ENCODE peak calls at places on chromosomes 3 and 15, in seven cellular contexts. Z is RWPE1, V is left lung, P is B cell, G is astrocyte, S is astrocyte of the cerebellum, A is OCI-LY7. U is an unnamed sample.

GRCh38 chr15:67685008-67685599 is 140.2 kb upstream of the SKOR1 start:
- DNase-seq in Z (no peak), V (no peak), P (no peak), G (peak; percentile 31), S (peak; percentile 29), A (peak; percentile 68), U (no peak)

GRCh38 chr3:190301591-190301990 is 20.7 kb downstream of the CLDN1 start:
- DNase-seq in Z (no peak), V (no peak), P (no peak), G (no peak), S (no peak), A (no peak), U (no peak)

GRCh38 chr15:73399163-73399562 is 30.4 kb upstream of the HCN4 start:
- DNase-seq in Z (no peak), V (no peak), P (no peak), G (no peak), S (no peak), A (no peak), U (no peak)

GRCh38 chr3:17433866-17434265 is 308.6 kb downstream of the TBC1D5 start:
- DNase-seq in Z (no peak), V (peak; percentile 20), P (no peak), G (no peak), S (no peak), A (no peak), U (no peak)

GRCh38 chr3:70550723-70551319 is 238.4 kb upstream of the MDFIC2 start:
- DNase-seq in Z (no peak), V (peak; percentile 78), P (peak; percentile 64), G (peak; percentile 18), S (peak; percentile 6), A (peak; percentile 57), U (peak; percentile 47)

GRCh38 chr15:64521726-64522164 is 61.4 kb downstream of the ZNF609 start:
- DNase-seq in Z (peak; percentile 65), V (no peak), P (no peak), G (peak; percentile 55), S (no peak), A (no peak), U (no peak)

GRCh38 chr3:120162400-120162799 is 68.2 kb upstream of the GSK3B start:
- DNase-seq in Z (no peak), V (no peak), P (no peak), G (no peak), S (no peak), A (no peak), U (no peak)

GRCh38 chr15:61857169-61857829 is 202.9 kb downstream of the VPS13C start:
- DNase-seq in Z (no peak), V (no peak), P (no peak), G (no peak), S (no peak), A (peak; percentile 29), U (no peak)

GRCh38 chr15:28880680-28881079 is 5.1 kb upstream of the APBA2 start:
- DNase-seq in Z (no peak), V (no peak), P (no peak), G (no peak), S (no peak), A (no peak), U (no peak)

GRCh38 chr3:126683506-126683905 is 20.5 kb upstream of the CHCHD6 start:
- DNase-seq in Z (no peak), V (no peak), P (no peak), G (no peak), S (no peak), A (no peak), U (no peak)

GRCh38 chr15:46413799-46414198 is 779.0 kb downstream of the SQOR start:
- DNase-seq in Z (no peak), V (no peak), P (no peak), G (peak; percentile 20), S (no peak), A (no peak), U (no peak)

GRCh38 chr3:102460579-102460978 is 25.8 kb downstream of the ZPLD1 start:
- DNase-seq in Z (peak; percentile 45), V (no peak), P (no peak), G (peak; percentile 0), S (no peak), A (no peak), U (no peak)

GRCh38 chr3:30292192-30292893 is 314.1 kb upstream of the TGFBR2 start:
- DNase-seq in Z (no peak), V (no peak), P (no peak), G (peak; percentile 78), S (no peak), A (no peak), U (no peak)

GRCh38 chr15:80506494-80506893 is 102.3 kb downstream of the ARNT2 start:
- DNase-seq in Z (no peak), V (no peak), P (no peak), G (no peak), S (no peak), A (no peak), U (no peak)

GRCh38 chr3:111667621-111668239 is 72.6 kb upstream of the ZBED2 start:
- DNase-seq in Z (no peak), V (no peak), P (peak; percentile 86), G (no peak), S (no peak), A (peak; percentile 90), U (peak; percentile 46)

GRCh38 chr15:82849556-82850241 is 40.3 kb downstream of the WHAMM start:
- DNase-seq in Z (peak; percentile 50), V (peak; percentile 86), P (peak; percentile 60), G (peak; percentile 74), S (peak; percentile 62), A (peak; percentile 82), U (peak; percentile 38)

GRCh38 chr15:73930371-73930770 is 4.1 kb downstream of the LOXL1 start:
- DNase-seq in Z (no peak), V (no peak), P (no peak), G (peak; percentile 97), S (peak; percentile 91), A (no peak), U (no peak)

GRCh38 chr15:98549741-98550140 is 98.6 kb upstream of the IGF1R start:
- DNase-seq in Z (no peak), V (peak; percentile 74), P (no peak), G (no peak), S (no peak), A (no peak), U (no peak)

GRCh38 chr15:98547255-98547654 is 101.1 kb upstream of the IGF1R start:
- DNase-seq in Z (no peak), V (no peak), P (no peak), G (no peak), S (no peak), A (no peak), U (no peak)

GRCh38 chr15:98547741-98548166 is 100.6 kb upstream of the IGF1R start:
- DNase-seq in Z (no peak), V (peak; percentile 76), P (no peak), G (peak; percentile 6), S (no peak), A (no peak), U (no peak)

GRCh38 chr15:98549003-98549402 is 99.3 kb upstream of the IGF1R start:
- DNase-seq in Z (no peak), V (no peak), P (no peak), G (no peak), S (no peak), A (no peak), U (no peak)

DNA sequence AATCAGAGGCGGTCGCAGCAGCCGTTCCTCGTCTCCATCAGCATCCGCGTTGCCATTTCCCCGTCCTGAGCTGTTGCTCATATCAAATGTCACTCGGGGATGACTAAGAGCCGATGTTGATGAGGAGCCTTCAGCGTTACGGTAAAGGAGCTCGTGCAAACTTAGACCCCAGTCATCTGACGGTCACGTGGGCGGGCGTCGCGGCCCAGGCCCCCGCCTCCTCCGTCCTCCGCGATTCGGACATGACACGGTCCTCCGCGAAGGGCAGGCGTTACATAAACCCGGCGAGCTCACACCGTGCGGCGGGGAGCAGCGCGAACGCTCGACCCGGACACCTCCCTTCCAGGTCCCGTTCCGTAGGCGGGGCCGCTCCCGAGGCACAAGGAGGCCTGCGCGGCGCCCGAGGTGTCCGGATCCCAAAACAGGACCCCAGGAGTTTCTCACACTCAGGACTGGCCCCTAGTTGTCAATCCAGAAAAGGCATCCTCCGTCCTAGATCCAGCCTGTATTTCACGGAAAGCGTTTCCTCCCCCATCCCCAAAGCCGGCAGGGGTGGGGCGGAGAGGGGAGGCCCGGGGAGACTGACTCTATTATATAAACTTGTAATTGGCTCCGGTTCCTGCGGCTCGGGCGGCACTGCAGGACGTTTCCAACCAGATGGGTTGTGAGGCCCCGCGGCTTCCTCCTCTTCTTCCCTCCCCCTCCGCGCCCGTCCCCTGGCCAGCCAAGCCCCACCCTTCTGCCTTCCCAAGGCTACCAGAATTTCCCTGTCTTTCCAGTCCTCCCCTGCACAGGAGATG is 100.0 kb upstream of the IGF1R start:
- DNase-seq in Z (peak; percentile 71), V (peak; percentile 93), P (no peak), G (peak; percentile 50), S (peak; percentile 5), A (no peak), U (peak; percentile 17)
- TF ChIP-seq CTCF in Z (no peak), V (no peak), P (no peak), G (no peak), S (peak; percentile 29), A (no peak), U (no peak)

DNA sequence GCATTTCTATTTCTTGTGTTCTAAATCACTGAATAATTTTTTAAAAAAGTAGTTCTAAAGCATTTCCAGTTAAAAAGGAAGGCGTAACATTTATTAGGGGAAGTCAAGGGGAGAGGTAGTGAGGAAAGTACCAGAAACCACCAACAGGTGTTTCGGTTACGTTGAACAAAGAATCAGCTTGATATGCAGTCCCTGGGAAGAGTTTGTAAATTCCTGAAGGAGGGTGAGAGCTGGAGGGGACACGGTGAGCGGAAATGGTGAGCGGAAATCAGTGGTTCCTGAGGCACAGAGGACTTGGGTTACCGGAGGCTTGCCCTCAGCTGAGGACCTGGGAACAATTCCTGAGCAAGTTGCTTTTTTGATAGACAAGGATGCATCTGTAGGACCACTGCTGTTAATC is 17.8 kb downstream of the MAP2K1 start:
- DNase-seq in Z (no peak), V (no peak), P (no peak), G (no peak), S (no peak), A (no peak), U (no peak)
- TF ChIP-seq CTCF in Z (no peak), V (no peak), P (peak; percentile 39), G (no peak), S (no peak), A (no peak), U (no peak)

DNA sequence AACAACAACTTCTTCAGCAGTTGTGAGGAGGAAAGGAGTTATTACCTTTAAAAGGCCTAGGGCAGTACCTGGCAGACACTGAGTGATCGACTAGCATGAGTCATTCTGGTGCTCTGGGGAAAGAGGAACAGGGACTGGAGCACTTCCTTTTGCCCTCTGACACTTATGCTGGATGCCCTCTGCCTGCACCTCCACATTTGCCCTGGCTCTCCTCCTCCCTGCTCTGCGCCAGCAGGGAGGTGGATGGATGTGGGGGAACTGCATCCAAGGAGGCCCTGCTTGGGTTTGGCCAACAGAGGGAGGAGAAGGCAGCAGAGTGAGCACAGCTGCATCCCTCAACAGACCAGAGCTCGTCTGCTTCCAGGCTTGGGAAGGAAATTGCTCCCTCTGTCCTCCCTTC is 75.1 kb downstream of the SEMA5B start:
- DNase-seq in Z (peak; percentile 87), V (no peak), P (no peak), G (no peak), S (no peak), A (peak; percentile 3), U (no peak)
- TF ChIP-seq CTCF in Z (no peak), V (no peak), P (no peak), G (no peak), S (peak; percentile 21), A (no peak), U (no peak)

GRCh38 chr3:79018671-79019136 is 749.1 kb downstream of the ROBO1 start:
- DNase-seq in Z (peak; percentile 13), V (peak; percentile 85), P (no peak), G (peak; percentile 59), S (no peak), A (no peak), U (no peak)
- TF ChIP-seq CTCF in Z (no peak), V (no peak), P (no peak), G (no peak), S (peak; percentile 22), A (no peak), U (no peak)

U was measured in natural killer cell.